ENCODE peak calls at places on chromosomes 6 and 20, in four cellular contexts. J is HepG2, C is H1, Z is GM12878. F is an unnamed sample.

GRCh38 chr6:73369563-73369962 is at the start of gene OOEP:
- DNase-seq in J (no peak), Z (no peak), C (no peak), F (no peak)

GRCh38 chr6:121600389-121601233 is 165.2 kb downstream of the GJA1 start:
- DNase-seq in J (no peak), Z (no peak), C (no peak), F (no peak)

GRCh38 chr20:48467622-48468021 is 360.2 kb downstream of the PREX1 start:
- DNase-seq in C (no peak), Z (no peak), J (no peak), F (no peak)

GRCh38 chr6:111041917-111042316 is 45.4 kb upstream of the SLC16A10 start:
- DNase-seq in C (no peak), J (no peak), Z (no peak), F (no peak)

GRCh38 chr6:31736026-31736767 is at the start of gene CLIC1:
- DNase-seq in C (peak), J (peak), Z (peak), F (peak)

GRCh38 chr6:132084811-132085509 is 133.8 kb upstream of the CCN2 start:
- DNase-seq in Z (peak), J (no peak), C (no peak), F (no peak)

GRCh38 chr20:25622450-25623224 is 1.2 kb downstream of the NANP start:
- DNase-seq in C (no peak), J (peak), Z (no peak), F (no peak)

GRCh38 chr20:23232219-23232581 is 118.4 kb upstream of the NXT1 start:
- DNase-seq in C (no peak), J (no peak), Z (no peak), F (no peak)

GRCh38 chr6:33632603-33633039 is 11.5 kb downstream of the ITPR3 start:
- DNase-seq in Z (no peak), J (peak), C (peak), F (peak)

GRCh38 chr20:5191829-5192569 is 65.2 kb downstream of the CDS2 start:
- DNase-seq in J (peak), Z (peak), C (no peak), F (peak)

GRCh38 chr20:25280051-25280573 is 32.2 kb downstream of the PYGB start:
- DNase-seq in C (no peak), J (no peak), Z (no peak), F (no peak)

GRCh38 chr20:62066983-62067433 is 1.3 kb upstream of the TAF4 start:
- DNase-seq in J (peak), Z (peak), C (no peak), F (peak)
- TF ChIP-seq TAF1 in J (peak), Z (no peak), C (no peak), F (no peak)

DNA sequence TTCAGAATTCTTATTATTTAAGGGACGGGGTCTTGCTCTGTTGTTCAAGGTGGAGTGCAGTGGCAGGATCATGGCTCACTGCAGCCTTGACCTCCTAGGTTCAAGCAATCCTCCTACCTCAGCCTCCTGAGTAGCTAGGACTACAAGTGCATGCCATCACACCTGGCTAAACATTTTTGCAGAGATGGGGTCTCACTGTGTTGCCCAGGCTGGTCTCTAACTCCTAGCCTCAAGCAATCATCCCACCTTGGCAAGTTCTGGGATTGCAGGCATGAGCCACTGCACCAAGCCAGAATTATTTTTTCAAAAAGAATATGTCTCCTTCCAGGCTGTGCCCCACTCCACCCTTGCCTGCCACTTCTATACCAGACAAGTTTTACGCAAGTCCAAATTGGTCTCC is 190.1 kb upstream of the SUPT3H start:
- DNase-seq in J (no peak), C (no peak), Z (no peak), F (no peak)
- TF ChIP-seq POLR2A in J (no peak), C (no peak), Z (no peak), F (no peak)

GRCh38 chr6:15755555-15755954 is 92.7 kb upstream of the DTNBP1 start:
- DNase-seq in Z (no peak), C (no peak), J (no peak), F (no peak)
- TF ChIP-seq TAF1 in Z (no peak), C (no peak), J (no peak), F (no peak)

GRCh38 chr6:43522547-43523263 is 5.8 kb downstream of the POLR1C start:
- DNase-seq in C (no peak), Z (no peak), J (no peak), F (no peak)
- TF ChIP-seq POLR2A in C (no peak), Z (peak), J (no peak), F (no peak)

GRCh38 chr6:7052441-7052936 is 55.3 kb upstream of the RREB1 start:
- DNase-seq in Z (no peak), J (no peak), C (no peak), F (peak)
- TF ChIP-seq TAF1 in Z (no peak), J (no peak), C (no peak), F (no peak)